ENCODE peak calls at places on chromosome 9, in ten cellular contexts. One of them, this sample, is unnamed. For H3K4me1, the result is how much of the 10 kb centered on the place peaks cover.

GRCh38 chr9:82597225-82598158 is 465.4 kb downstream of the RASEF start:
- DNase-seq in cardiac muscle cell: no peak
- DNase-seq in pancreas: peak
- DNase-seq in K562: no peak
- DNase-seq in PC-3: no peak
- DNase-seq in H9: no peak
- DNase-seq in stomach: peak
- DNase-seq in CD8-positive, alpha-beta T cell: no peak
- DNase-seq in esophagus squamous epithelium: no peak
- DNase-seq in neural progenitor cell: no peak
- DNase-seq in this sample: no peak

GRCh38 chr9:81871695-81872094 is 56.5 kb upstream of the SPATA31D4 start:
- DNase-seq in cardiac muscle cell: no peak
- DNase-seq in pancreas: no peak
- DNase-seq in K562: no peak
- DNase-seq in PC-3: peak
- DNase-seq in H9: no peak
- DNase-seq in stomach: no peak
- DNase-seq in CD8-positive, alpha-beta T cell: no peak
- DNase-seq in esophagus squamous epithelium: no peak
- DNase-seq in neural progenitor cell: no peak
- DNase-seq in this sample: no peak

GRCh38 chr9:37913480-37914153 is 9.7 kb upstream of the SLC25A51 start:
- DNase-seq in cardiac muscle cell: peak
- DNase-seq in pancreas: peak
- DNase-seq in K562: peak
- DNase-seq in PC-3: peak
- DNase-seq in H9: peak
- DNase-seq in stomach: peak
- DNase-seq in CD8-positive, alpha-beta T cell: peak
- DNase-seq in esophagus squamous epithelium: no peak
- DNase-seq in neural progenitor cell: peak
- DNase-seq in this sample: peak

GRCh38 chr9:38160613-38161215 is 91.7 kb upstream of the SHB start:
- DNase-seq in cardiac muscle cell: peak
- DNase-seq in pancreas: peak
- DNase-seq in K562: peak
- DNase-seq in PC-3: peak
- DNase-seq in H9: peak
- DNase-seq in stomach: peak
- DNase-seq in CD8-positive, alpha-beta T cell: peak
- DNase-seq in esophagus squamous epithelium: no peak
- DNase-seq in neural progenitor cell: peak
- DNase-seq in this sample: no peak

GRCh38 chr9:4803670-4804530 is 11.2 kb downstream of the RCL1 start:
- DNase-seq in cardiac muscle cell: no peak
- DNase-seq in pancreas: no peak
- DNase-seq in K562: no peak
- DNase-seq in PC-3: no peak
- DNase-seq in H9: no peak
- DNase-seq in stomach: no peak
- DNase-seq in CD8-positive, alpha-beta T cell: no peak
- DNase-seq in esophagus squamous epithelium: no peak
- DNase-seq in neural progenitor cell: no peak
- DNase-seq in this sample: no peak

GRCh38 chr9:117191504-117192375 is 223.1 kb downstream of the ASTN2 start:
- DNase-seq in cardiac muscle cell: no peak
- DNase-seq in pancreas: no peak
- DNase-seq in K562: no peak
- DNase-seq in PC-3: no peak
- DNase-seq in H9: no peak
- DNase-seq in stomach: no peak
- DNase-seq in CD8-positive, alpha-beta T cell: no peak
- DNase-seq in esophagus squamous epithelium: no peak
- DNase-seq in neural progenitor cell: no peak
- DNase-seq in this sample: no peak

GRCh38 chr9:15403155-15403554 is 19.5 kb upstream of the SNAPC3 start:
- DNase-seq in cardiac muscle cell: peak
- DNase-seq in pancreas: no peak
- DNase-seq in K562: peak
- DNase-seq in PC-3: peak
- DNase-seq in H9: peak
- DNase-seq in stomach: no peak
- DNase-seq in CD8-positive, alpha-beta T cell: no peak
- DNase-seq in esophagus squamous epithelium: no peak
- DNase-seq in neural progenitor cell: peak
- DNase-seq in this sample: no peak

GRCh38 chr9:132333556-132333955 is 21.2 kb downstream of the SETX start:
- DNase-seq in cardiac muscle cell: no peak
- DNase-seq in pancreas: no peak
- DNase-seq in K562: no peak
- DNase-seq in PC-3: no peak
- DNase-seq in H9: no peak
- DNase-seq in stomach: no peak
- DNase-seq in CD8-positive, alpha-beta T cell: no peak
- DNase-seq in esophagus squamous epithelium: no peak
- DNase-seq in neural progenitor cell: no peak
- DNase-seq in this sample: no peak

GRCh38 chr9:38527507-38527906 is 92.9 kb downstream of the ANKRD18A start:
- DNase-seq in cardiac muscle cell: no peak
- DNase-seq in pancreas: no peak
- DNase-seq in K562: no peak
- DNase-seq in PC-3: no peak
- DNase-seq in H9: no peak
- DNase-seq in stomach: no peak
- DNase-seq in CD8-positive, alpha-beta T cell: no peak
- DNase-seq in esophagus squamous epithelium: no peak
- DNase-seq in neural progenitor cell: peak
- DNase-seq in this sample: no peak

GRCh38 chr9:138008081-138008841 is 130.7 kb downstream of the CACNA1B start:
- DNase-seq in cardiac muscle cell: no peak
- DNase-seq in pancreas: no peak
- DNase-seq in K562: no peak
- DNase-seq in PC-3: no peak
- DNase-seq in H9: no peak
- DNase-seq in stomach: peak
- DNase-seq in CD8-positive, alpha-beta T cell: no peak
- DNase-seq in esophagus squamous epithelium: no peak
- DNase-seq in neural progenitor cell: no peak
- DNase-seq in this sample: no peak

GRCh38 chr9:130110166-130110565 is 56.5 kb downstream of the GPR107 start:
- DNase-seq in cardiac muscle cell: no peak
- DNase-seq in pancreas: no peak
- DNase-seq in K562: no peak
- DNase-seq in PC-3: no peak
- DNase-seq in H9: peak
- DNase-seq in stomach: no peak
- DNase-seq in CD8-positive, alpha-beta T cell: no peak
- DNase-seq in esophagus squamous epithelium: no peak
- DNase-seq in neural progenitor cell: no peak
- DNase-seq in this sample: no peak

GRCh38 chr9:121503443-121503842 is 3.8 kb upstream of the GGTA1 start:
- DNase-seq in cardiac muscle cell: no peak
- DNase-seq in pancreas: no peak
- DNase-seq in K562: no peak
- DNase-seq in PC-3: no peak
- DNase-seq in H9: no peak
- DNase-seq in stomach: no peak
- DNase-seq in CD8-positive, alpha-beta T cell: no peak
- DNase-seq in esophagus squamous epithelium: no peak
- DNase-seq in neural progenitor cell: no peak
- DNase-seq in this sample: no peak

GRCh38 chr9:14348241-14349140 is 34.5 kb upstream of the NFIB start:
- DNase-seq in cardiac muscle cell: no peak
- DNase-seq in pancreas: peak
- DNase-seq in K562: no peak
- DNase-seq in PC-3: no peak
- DNase-seq in H9: peak
- DNase-seq in stomach: no peak
- DNase-seq in CD8-positive, alpha-beta T cell: no peak
- DNase-seq in esophagus squamous epithelium: no peak
- DNase-seq in neural progenitor cell: peak
- DNase-seq in this sample: no peak

GRCh38 chr9:114303977-114304376 is 18.9 kb upstream of the ORM1 start:
- DNase-seq in cardiac muscle cell: no peak
- DNase-seq in pancreas: no peak
- DNase-seq in K562: no peak
- DNase-seq in PC-3: no peak
- DNase-seq in H9: no peak
- DNase-seq in stomach: peak
- DNase-seq in CD8-positive, alpha-beta T cell: no peak
- DNase-seq in esophagus squamous epithelium: no peak
- DNase-seq in neural progenitor cell: no peak
- DNase-seq in this sample: no peak
- H3K4me1 ChIP-seq in cardiac muscle cell: under half
- H3K4me1 ChIP-seq in pancreas: under half
- H3K4me1 ChIP-seq in K562: under half
- H3K4me1 ChIP-seq in PC-3: under half
- H3K4me1 ChIP-seq in H9: under half
- H3K4me1 ChIP-seq in stomach: under half
- H3K4me1 ChIP-seq in CD8-positive, alpha-beta T cell: under half
- H3K4me1 ChIP-seq in esophagus squamous epithelium: under half
- H3K4me1 ChIP-seq in neural progenitor cell: under half
- H3K4me1 ChIP-seq in this sample: under half

DNA sequence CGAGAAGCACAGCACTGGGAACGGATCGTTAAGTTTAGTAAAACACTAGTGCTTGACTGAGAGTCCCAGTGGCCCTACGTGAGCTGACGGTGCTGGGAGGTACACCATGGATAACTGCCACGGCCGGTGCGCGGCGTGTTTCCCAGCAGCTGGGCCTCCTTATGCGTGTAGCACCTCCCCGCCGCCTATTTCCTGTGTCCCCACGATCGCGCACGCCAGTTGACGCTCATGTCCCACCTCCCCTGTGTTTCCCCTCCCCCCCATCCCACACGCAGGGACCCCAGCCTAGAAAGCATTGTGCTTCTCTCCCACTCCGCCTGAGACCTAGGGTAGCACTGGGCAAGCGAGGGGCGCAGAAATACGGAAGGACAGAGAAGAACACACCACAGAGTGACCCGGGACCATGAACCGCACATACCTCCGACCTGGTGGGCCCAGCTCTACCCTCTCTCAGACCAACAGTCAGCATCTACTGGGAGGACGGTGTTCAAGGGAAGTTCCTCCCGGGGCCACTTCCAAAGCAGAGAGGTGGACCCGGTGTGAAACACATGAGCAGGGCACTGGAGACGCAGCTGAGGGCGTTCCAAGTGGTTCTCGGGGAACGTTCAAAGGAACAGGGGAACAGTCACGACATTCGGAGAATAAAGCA is 45.6 kb downstream of the DBH start:
- DNase-seq in cardiac muscle cell: no peak
- DNase-seq in pancreas: no peak
- DNase-seq in K562: no peak
- DNase-seq in PC-3: no peak
- DNase-seq in H9: no peak
- DNase-seq in stomach: no peak
- DNase-seq in CD8-positive, alpha-beta T cell: no peak
- DNase-seq in esophagus squamous epithelium: no peak
- DNase-seq in neural progenitor cell: no peak
- DNase-seq in this sample: no peak
- H3K27ac ChIP-seq in cardiac muscle cell: no peak
- H3K27ac ChIP-seq in pancreas: no peak
- H3K27ac ChIP-seq in K562: no peak
- H3K27ac ChIP-seq in PC-3: no peak
- H3K27ac ChIP-seq in H9: no peak
- H3K27ac ChIP-seq in stomach: no peak
- H3K27ac ChIP-seq in CD8-positive, alpha-beta T cell: no peak
- H3K27ac ChIP-seq in esophagus squamous epithelium: no peak
- H3K27ac ChIP-seq in neural progenitor cell: no peak
- H3K27ac ChIP-seq in this sample: no peak

GRCh38 chr9:114238471-114238870 is 83.1 kb downstream of the COL27A1 start:
- DNase-seq in cardiac muscle cell: no peak
- DNase-seq in pancreas: no peak
- DNase-seq in K562: no peak
- DNase-seq in PC-3: no peak
- DNase-seq in H9: no peak
- DNase-seq in stomach: no peak
- DNase-seq in CD8-positive, alpha-beta T cell: no peak
- DNase-seq in esophagus squamous epithelium: no peak
- DNase-seq in neural progenitor cell: no peak
- DNase-seq in this sample: no peak

GRCh38 chr9:114237781-114238180 is 82.4 kb downstream of the COL27A1 start:
- DNase-seq in cardiac muscle cell: no peak
- DNase-seq in pancreas: no peak
- DNase-seq in K562: no peak
- DNase-seq in PC-3: no peak
- DNase-seq in H9: no peak
- DNase-seq in stomach: no peak
- DNase-seq in CD8-positive, alpha-beta T cell: no peak
- DNase-seq in esophagus squamous epithelium: no peak
- DNase-seq in neural progenitor cell: no peak
- DNase-seq in this sample: no peak

GRCh38 chr9:114240216-114240615 is 82.7 kb upstream of the ORM1 start:
- DNase-seq in cardiac muscle cell: no peak
- DNase-seq in pancreas: no peak
- DNase-seq in K562: no peak
- DNase-seq in PC-3: no peak
- DNase-seq in H9: no peak
- DNase-seq in stomach: no peak
- DNase-seq in CD8-positive, alpha-beta T cell: no peak
- DNase-seq in esophagus squamous epithelium: no peak
- DNase-seq in neural progenitor cell: no peak
- DNase-seq in this sample: no peak

GRCh38 chr9:114240647-114241558 is 82.0 kb upstream of the ORM1 start:
- DNase-seq in cardiac muscle cell: no peak
- DNase-seq in pancreas: no peak
- DNase-seq in K562: no peak
- DNase-seq in PC-3: no peak
- DNase-seq in H9: no peak
- DNase-seq in stomach: no peak
- DNase-seq in CD8-positive, alpha-beta T cell: no peak
- DNase-seq in esophagus squamous epithelium: no peak
- DNase-seq in neural progenitor cell: no peak
- DNase-seq in this sample: no peak

GRCh38 chr9:114238919-114239879 is 83.7 kb upstream of the ORM1 start:
- DNase-seq in cardiac muscle cell: peak
- DNase-seq in pancreas: no peak
- DNase-seq in K562: peak
- DNase-seq in PC-3: no peak
- DNase-seq in H9: peak
- DNase-seq in stomach: no peak
- DNase-seq in CD8-positive, alpha-beta T cell: no peak
- DNase-seq in esophagus squamous epithelium: no peak
- DNase-seq in neural progenitor cell: peak
- DNase-seq in this sample: no peak
- TF ChIP-seq CTCF in cardiac muscle cell: peak
- TF ChIP-seq CTCF in pancreas: no peak
- TF ChIP-seq CTCF in K562: peak
- TF ChIP-seq CTCF in PC-3: peak
- TF ChIP-seq CTCF in H9: peak
- TF ChIP-seq CTCF in stomach: no peak
- TF ChIP-seq CTCF in CD8-positive, alpha-beta T cell: no peak
- TF ChIP-seq CTCF in esophagus squamous epithelium: no peak
- TF ChIP-seq CTCF in neural progenitor cell: peak
- TF ChIP-seq CTCF in this sample: no peak

DNA sequence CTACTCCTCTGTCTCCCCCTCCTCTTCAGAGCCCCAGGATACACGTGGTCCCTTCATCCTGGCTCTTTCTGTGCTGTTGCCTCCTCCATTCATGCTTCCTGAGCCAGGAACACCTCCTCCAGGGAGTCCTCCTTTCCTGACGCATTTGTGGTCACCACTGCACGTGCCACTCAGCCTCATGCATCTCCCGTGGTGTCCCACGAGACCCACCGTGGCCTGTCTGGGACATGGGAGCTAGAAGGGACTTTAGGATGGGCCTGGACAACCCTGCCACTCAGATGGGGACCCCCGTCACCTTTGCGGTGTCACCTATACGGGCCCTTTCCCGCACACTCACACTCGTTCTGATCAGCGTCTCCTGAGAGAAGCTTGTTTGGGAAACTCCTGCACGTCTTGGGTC is 6.7 kb downstream of the GLIPR2 start:
- DNase-seq in cardiac muscle cell: no peak
- DNase-seq in pancreas: no peak
- DNase-seq in K562: no peak
- DNase-seq in PC-3: no peak
- DNase-seq in H9: no peak
- DNase-seq in stomach: no peak
- DNase-seq in CD8-positive, alpha-beta T cell: no peak
- DNase-seq in esophagus squamous epithelium: no peak
- DNase-seq in neural progenitor cell: no peak
- DNase-seq in this sample: no peak
- H3K4me1 ChIP-seq in cardiac muscle cell: under half
- H3K4me1 ChIP-seq in pancreas: under half
- H3K4me1 ChIP-seq in K562: under half
- H3K4me1 ChIP-seq in PC-3: under half
- H3K4me1 ChIP-seq in H9: under half
- H3K4me1 ChIP-seq in stomach: half or more
- H3K4me1 ChIP-seq in CD8-positive, alpha-beta T cell: half or more
- H3K4me1 ChIP-seq in esophagus squamous epithelium: half or more
- H3K4me1 ChIP-seq in neural progenitor cell: under half
- H3K4me1 ChIP-seq in this sample: under half